ENCODE peak calls at places on chromosomes 7 and 10, in ten cellular contexts. G is NCI-H774, K is WTC11, I is adipocyte, J is HT1080, D is foreskin melanocyte, Y is endodermal cell, C is left cardiac atrium, X is memory B cell, S is immature natural killer cell. V is an unnamed sample.

GRCh38 chr10:48498940-48499510 is 105.8 kb downstream of the ARHGAP22 start:
- DNase-seq in G (no peak), K (no peak), I (no peak), J (no peak), D (no peak), Y (no peak), C (no peak), X (no peak), S (no peak), V (no peak)

GRCh38 chr10:48981310-48981907 is 41.8 kb upstream of the LRRC18 start:
- DNase-seq in G (peak), K (peak), I (peak), J (peak), D (no peak), Y (peak), C (peak), X (peak), S (peak), V (peak)

GRCh38 chr10:68406111-68406814 is 814 bp downstream of the RUFY2 start:
- DNase-seq in G (peak), K (peak), I (peak), J (peak), D (peak), Y (peak), C (peak), X (no peak), S (no peak), V (peak)

GRCh38 chr10:15571570-15571969 is 148.2 kb downstream of the ITGA8 start:
- DNase-seq in G (no peak), K (no peak), I (peak), J (no peak), D (no peak), Y (no peak), C (peak), X (no peak), S (no peak), V (no peak)

GRCh38 chr7:97016392-97017196 is 8.0 kb downstream of the DLX5 start:
- DNase-seq in G (peak), K (peak), I (peak), J (peak), D (no peak), Y (peak), C (no peak), X (no peak), S (no peak), V (peak)

GRCh38 chr7:6330657-6331056 is 58.2 kb upstream of the CYTH3 start:
- DNase-seq in G (no peak), K (no peak), I (no peak), J (no peak), D (no peak), Y (no peak), C (no peak), X (no peak), S (no peak), V (no peak)

GRCh38 chr10:46524471-46525176 is 31.8 kb downstream of the GPRIN2 start:
- DNase-seq in G (no peak), K (peak), I (no peak), J (peak), D (no peak), Y (peak), C (peak), X (no peak), S (no peak), V (no peak)

GRCh38 chr7:27897441-27897847 is 157.5 kb downstream of the TAX1BP1 start:
- DNase-seq in G (no peak), K (no peak), I (no peak), J (no peak), D (no peak), Y (no peak), C (no peak), X (no peak), S (no peak), V (no peak)

GRCh38 chr7:92880212-92881090 is 44.1 kb upstream of the CDK6 start:
- DNase-seq in G (no peak), K (peak), I (peak), J (peak), D (peak), Y (peak), C (no peak), X (no peak), S (peak), V (peak)

GRCh38 chr7:17301491-17302101 is 3.1 kb downstream of the AHR start:
- DNase-seq in G (no peak), K (no peak), I (peak), J (no peak), D (no peak), Y (no peak), C (peak), X (peak), S (peak), V (peak)

GRCh38 chr7:139852482-139852845 is 23.4 kb downstream of the TBXAS1 start:
- DNase-seq in G (no peak), K (no peak), I (no peak), J (no peak), D (no peak), Y (no peak), C (no peak), X (no peak), S (no peak), V (no peak)

GRCh38 chr7:116687801-116688201 is 15.8 kb downstream of the MET start:
- DNase-seq in G (no peak), K (no peak), I (peak), J (peak), D (peak), Y (no peak), C (no peak), X (no peak), S (no peak), V (peak)

GRCh38 chr10:72226418-72227027 is 10.4 kb upstream of the ASCC1 start:
- DNase-seq in G (no peak), K (no peak), I (no peak), J (no peak), D (no peak), Y (no peak), C (no peak), X (no peak), S (no peak), V (no peak)

GRCh38 chr10:119940487-119940886 is 48.0 kb downstream of the SEC23IP start:
- DNase-seq in G (no peak), K (no peak), I (no peak), J (peak), D (no peak), Y (no peak), C (no peak), X (no peak), S (no peak), V (no peak)

GRCh38 chr10:103915794-103916193 is 2.2 kb downstream of the STN1 start:
- DNase-seq in G (no peak), K (no peak), I (no peak), J (peak), D (no peak), Y (no peak), C (no peak), X (no peak), S (peak), V (no peak)

GRCh38 chr10:1177936-1178335 is 121.8 kb downstream of the WDR37 start:
- DNase-seq in G (no peak), K (peak), I (no peak), J (no peak), D (no peak), Y (peak), C (no peak), X (no peak), S (no peak), V (no peak)